ENCODE peak calls at places on chromosomes 4 and X, in six cellular contexts. H is right lobe of liver; N is fibroblast of lung; L is heart right ventricle; T is ACHN; Q is Jurkat, Clone E6-1. B is an unnamed sample.

GRCh38 chr4:110020139-110020538 is 107.5 kb downstream of the EGF start:
- DNase-seq in H (no peak), N (no peak), L (no peak), T (peak), Q (no peak), B (no peak)

GRCh38 chr4:62670509-62670908 is 1470.4 kb downstream of the ADGRL3 start:
- DNase-seq in H (no peak), N (peak), L (no peak), T (no peak), Q (no peak), B (no peak)

GRCh38 chr4:26238782-26239647 is 81.8 kb upstream of the RBPJ start:
- DNase-seq in H (no peak), N (peak), L (no peak), T (no peak), Q (no peak), B (no peak)

GRCh38 chrX:11970935-11971334 is 167.3 kb upstream of the FRMPD4 start:
- DNase-seq in H (no peak), N (peak), L (no peak), T (no peak), Q (no peak), B (no peak)

GRCh38 chrX:48025561-48025960 is 18.8 kb downstream of the SPACA5 start:
- DNase-seq in H (peak), N (peak), L (no peak), T (peak), Q (peak), B (no peak)

GRCh38 chr4:59936566-59936965 is 1263.6 kb upstream of the ADGRL3 start:
- DNase-seq in H (no peak), N (no peak), L (no peak), T (no peak), Q (no peak), B (no peak)

GRCh38 chr4:113232194-113232593 is 182.7 kb downstream of the ANK2 start:
- DNase-seq in H (no peak), N (no peak), L (no peak), T (peak), Q (no peak), B (no peak)

GRCh38 chrX:10157545-10157944 is 770 bp downstream of the CLCN4 start:
- DNase-seq in H (no peak), N (peak), L (no peak), T (no peak), Q (no peak), B (no peak)

GRCh38 chr4:152299553-152299952 is 236.3 kb downstream of the FBXW7 start:
- DNase-seq in H (no peak), N (no peak), L (no peak), T (no peak), Q (no peak), B (no peak)

GRCh38 chr4:6682862-6683590 is 10.7 kb upstream of the S100P start:
- DNase-seq in H (no peak), N (no peak), L (no peak), T (no peak), Q (peak), B (no peak)

GRCh38 chr4:26131711-26132110 is 189.1 kb upstream of the RBPJ start:
- DNase-seq in H (no peak), N (no peak), L (no peak), T (no peak), Q (peak), B (peak)

GRCh38 chr4:121720109-121720508 is 23.3 kb upstream of the ANXA5 start:
- DNase-seq in H (no peak), N (no peak), L (no peak), T (no peak), Q (no peak), B (no peak)